ENCODE peak calls at places on chromosomes 16 and 17, in six cellular contexts. I is adrenal gland; J is CD8-positive, alpha-beta T cell; G is progenitor cell of endocrine pancreas; F is glutamatergic neuron; H is lower lobe of right lung. K is an unnamed sample.
A peak's percentile ranks its signal among the peaks of the same experiment; 100 is the strongest.

GRCh38 chr16:59113009-59113408 is 378.9 kb upstream of the GOT2 start:
- DNase-seq in J (no peak), H (no peak), F (no peak), G (no peak), I (no peak), K (no peak)

GRCh38 chr16:1983053-1983543 is 895 bp upstream of the GFER start:
- DNase-seq in F (no peak), G (no peak), J (no peak), I (no peak), H (no peak), K (no peak)

GRCh38 chr17:78706271-78706915 is 75.7 kb downstream of the CYTH1 start:
- DNase-seq in H (no peak), I (no peak), G (no peak), F (no peak), J (no peak), K (no peak)

GRCh38 chr16:75462804-75463203 is 1.7 kb downstream of the TMEM170A start:
- DNase-seq in I (no peak), J (no peak), H (no peak), F (no peak), G (no peak), K (no peak)

GRCh38 chr17:66925811-66926500 is 38.6 kb upstream of the CACNG4 start:
- DNase-seq in F (no peak), G (no peak), J (no peak), I (no peak), H (no peak), K (no peak)

GRCh38 chr16:78368121-78369102 is 269.0 kb downstream of the WWOX start:
- DNase-seq in I (no peak), H (no peak), G (no peak), F (peak; percentile 18), J (no peak), K (no peak)

GRCh38 chr17:17190188-17190587 is 15.9 kb downstream of the PLD6 start:
- DNase-seq in I (no peak), F (no peak), H (no peak), J (no peak), G (no peak), K (no peak)

GRCh38 chr17:9071921-9072503 is 50.7 kb downstream of the NTN1 start:
- DNase-seq in I (no peak), F (peak; percentile 27), G (no peak), H (no peak), J (no peak), K (no peak)

GRCh38 chr16:27377666-27378485 is 24.1 kb upstream of the IL21R start:
- DNase-seq in I (no peak), F (no peak), J (no peak), H (no peak), G (no peak), K (no peak)

GRCh38 chr16:53067675-53068074 is 12.9 kb downstream of the CHD9 start:
- DNase-seq in I (no peak), G (no peak), H (no peak), J (no peak), F (no peak), K (no peak)

GRCh38 chr17:76276461-76277299 is 11.5 kb downstream of the UBALD2 start:
- DNase-seq in F (no peak), I (peak; percentile 61), J (no peak), G (no peak), H (no peak), K (no peak)

GRCh38 chr16:22183901-22184614 is 21.8 kb downstream of the SDR42E2 start:
- DNase-seq in G (no peak), J (no peak), F (no peak), H (no peak), I (no peak), K (no peak)

GRCh38 chr16:84559311-84559932 is 55.0 kb upstream of the MEAK7 start:
- DNase-seq in I (no peak), G (no peak), H (no peak), J (no peak), F (no peak), K (no peak)

GRCh38 chr16:69848635-69849545 is 86.8 kb downstream of the WWP2 start:
- DNase-seq in F (no peak), I (peak; percentile 94), H (peak; percentile 61), J (no peak), G (no peak), K (no peak)

GRCh38 chr16:84177740-84178070 is 9.2 kb downstream of the TAF1C start:
- DNase-seq in G (no peak), F (no peak), J (no peak), I (no peak), H (no peak), K (no peak)

GRCh38 chr16:88503374-88503770 is 50.3 kb downstream of the ZFPM1 start:
- DNase-seq in G (no peak), J (no peak), F (no peak), H (no peak), I (no peak), K (no peak)

GRCh38 chr16:11060856-11061255 is 116.5 kb downstream of the CLEC16A start:
- DNase-seq in F (no peak), H (no peak), G (no peak), J (no peak), I (no peak), K (no peak)

GRCh38 chr17:12591336-12591735 is 74.4 kb upstream of the MYOCD start:
- DNase-seq in J (no peak), G (no peak), F (no peak), H (no peak), I (no peak), K (no peak)

GRCh38 chr17:38456031-38456815 is 28.0 kb downstream of the ARHGAP23 start:
- DNase-seq in G (no peak), H (no peak), F (no peak), I (no peak), J (no peak), K (no peak)

GRCh38 chr16:14486520-14487303 is 143.3 kb downstream of the PARN start:
- DNase-seq in H (peak; percentile 52), I (peak; percentile 97), G (peak; percentile 37), F (no peak), J (no peak), K (no peak)

GRCh38 chr17:57121308-57122042 is 36.4 kb downstream of the AKAP1 start:
- DNase-seq in G (peak; percentile 35), H (no peak), F (peak; percentile 77), I (peak; percentile 74), J (no peak), K (no peak)

DNA sequence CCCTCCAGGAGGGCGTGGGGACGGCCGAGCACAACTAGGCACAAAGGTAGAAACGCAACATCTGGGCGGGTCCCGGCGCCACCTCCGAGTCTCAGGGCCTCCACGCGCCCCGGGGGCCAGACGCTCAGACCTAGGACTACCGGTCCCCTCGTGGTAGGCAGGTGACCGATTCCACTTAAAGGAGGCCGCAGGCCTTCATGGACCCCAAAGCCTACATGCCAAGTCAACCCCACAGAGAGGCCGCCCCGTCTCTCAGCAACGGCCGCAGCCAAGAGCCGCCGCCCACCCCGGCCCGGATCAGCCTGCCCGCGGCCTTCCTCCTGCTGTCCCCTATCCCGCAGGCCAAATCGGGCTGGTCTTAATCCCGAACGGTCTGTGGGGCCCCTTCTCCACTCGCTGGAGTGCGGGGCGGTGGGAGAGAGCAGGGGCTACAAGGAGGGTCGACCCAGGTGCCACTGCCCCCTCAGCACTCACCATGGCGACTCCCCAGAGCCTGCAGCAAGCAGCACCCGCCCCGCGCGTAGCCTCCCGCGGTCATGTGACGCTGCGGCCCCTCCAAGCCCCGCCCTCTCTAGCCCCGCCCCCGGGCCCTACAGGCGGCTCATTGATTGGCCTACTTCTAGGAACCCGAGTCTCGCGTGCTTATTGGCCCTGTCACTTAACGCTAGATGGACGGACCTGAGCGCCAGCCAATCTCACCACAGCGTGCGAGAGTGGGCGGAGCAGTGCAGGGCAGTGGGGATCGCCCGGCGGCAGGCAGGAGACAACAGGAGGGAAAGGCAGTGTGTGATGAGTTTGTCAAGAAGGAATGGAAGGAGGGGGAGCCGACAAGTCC is at the start of gene VPS35:
- DNase-seq in J (peak; percentile 100), F (peak; percentile 100), I (peak; percentile 100), G (peak; percentile 100), H (peak; percentile 100), K (peak; percentile 99)
- TF ChIP-seq CTCF in J (no peak), F (peak; percentile 37), I (no peak), G (no peak), H (peak; percentile 22), K (no peak)

GRCh38 chr17:60641126-60641525 is 36.5 kb upstream of the BCAS3 start:
- DNase-seq in I (no peak), F (no peak), J (no peak), H (no peak), G (no peak), K (no peak)

GRCh38 chr17:60637683-60638082 is 37.7 kb downstream of the PPM1D start:
- DNase-seq in F (no peak), G (no peak), I (no peak), H (no peak), J (no peak), K (no peak)

GRCh38 chr17:60641810-60642220 is 35.8 kb upstream of the BCAS3 start:
- DNase-seq in H (no peak), G (peak; percentile 30), I (peak; percentile 82), F (peak; percentile 50), J (peak; percentile 48), K (no peak)

GRCh38 chr17:60639019-60639330 is 38.7 kb upstream of the BCAS3 start:
- DNase-seq in J (no peak), G (no peak), I (no peak), H (no peak), F (no peak), K (no peak)

GRCh38 chr17:60640503-60640902 is 37.1 kb upstream of the BCAS3 start:
- DNase-seq in J (no peak), F (no peak), H (no peak), G (no peak), I (no peak), K (no peak)
- TF ChIP-seq CTCF in J (no peak), F (peak; percentile 52), H (peak; percentile 25), G (peak; percentile 49), I (no peak), K (peak; percentile 29)

GRCh38 chr16:66728117-66728787 is 23.2 kb downstream of the DYNC1LI2 start:
- DNase-seq in J (no peak), F (no peak), G (no peak), H (no peak), I (peak; percentile 59), K (no peak)
- TF ChIP-seq CTCF in J (peak; percentile 70), F (peak; percentile 82), G (peak; percentile 71), H (peak; percentile 63), I (peak; percentile 61), K (peak; percentile 76)

DNA sequence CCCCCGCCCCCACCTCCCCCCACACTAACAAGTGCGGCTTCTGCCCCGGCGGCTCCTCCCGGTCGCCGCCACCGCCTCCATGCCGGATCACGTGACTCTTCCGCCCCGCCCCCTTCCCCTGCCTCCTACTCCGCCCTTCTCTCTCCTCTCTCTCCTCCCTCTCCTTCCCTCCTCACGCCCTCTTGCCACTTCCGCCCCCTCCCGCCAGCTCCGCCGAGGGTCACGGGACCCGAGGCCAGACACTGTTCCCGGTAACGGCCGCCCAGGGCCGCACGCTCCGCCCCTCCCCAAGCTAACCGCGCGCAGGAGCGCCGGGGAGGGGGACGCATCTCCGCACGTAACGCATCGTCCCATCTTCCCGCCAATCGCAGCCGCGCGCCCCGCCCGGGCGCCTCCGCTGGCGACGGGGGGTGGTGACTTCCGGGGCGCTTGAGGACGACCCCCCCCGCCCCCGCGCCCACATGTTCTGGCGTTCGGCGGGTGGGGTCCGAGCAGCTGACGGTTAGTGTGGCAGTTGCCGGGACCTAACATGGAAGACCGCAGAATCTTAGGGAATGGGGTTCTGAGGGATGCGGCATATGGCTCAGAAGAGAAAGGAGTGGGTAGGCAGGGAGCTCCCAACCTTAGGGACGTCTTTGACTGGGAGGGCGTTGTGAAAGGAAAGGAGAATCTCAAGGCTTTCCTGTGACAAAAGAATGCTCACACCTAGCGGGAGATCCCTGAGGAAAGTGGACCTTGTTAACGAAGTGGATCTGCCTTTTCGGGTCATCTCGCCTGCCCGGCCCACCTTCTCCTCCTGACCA is at the start of gene USP32:
- DNase-seq in H (peak; percentile 99), F (peak; percentile 99), I (peak; percentile 99), J (peak; percentile 99), G (peak; percentile 94), K (peak; percentile 99)
- TF ChIP-seq CTCF in H (peak; percentile 46), F (no peak), I (no peak), J (no peak), G (peak; percentile 48), K (peak; percentile 25)

GRCh38 chr17:34122529-34122928 is 132.6 kb upstream of the CCL2 start:
- DNase-seq in G (no peak), F (no peak), H (no peak), J (no peak), I (no peak), K (no peak)
- TF ChIP-seq CTCF in G (no peak), F (no peak), H (no peak), J (no peak), I (no peak), K (no peak)

K was measured in CD14-positive monocyte.